ENCODE peak calls at places on chromosomes 7 and 10, in six cellular contexts. One of them, this sample, is unnamed.

GRCh38 chr10:26217396-26218105 is 977 bp downstream of the GAD2 start:
- DNase-seq in left cardiac atrium: no peak
- DNase-seq in iris pigment epithelial cell: no peak
- DNase-seq in cardiac muscle cell: no peak
- DNase-seq in stomach: no peak
- DNase-seq in posterior cingulate gyrus: no peak
- DNase-seq in this sample: no peak

GRCh38 chr7:149772821-149773425 is 465 bp downstream of the ZNF467 start:
- DNase-seq in left cardiac atrium: no peak
- DNase-seq in iris pigment epithelial cell: no peak
- DNase-seq in cardiac muscle cell: no peak
- DNase-seq in stomach: peak; percentile 44
- DNase-seq in posterior cingulate gyrus: no peak
- DNase-seq in this sample: peak; percentile 69

GRCh38 chr10:72235544-72236279 is 19.6 kb upstream of the ASCC1 start:
- DNase-seq in left cardiac atrium: no peak
- DNase-seq in iris pigment epithelial cell: no peak
- DNase-seq in cardiac muscle cell: no peak
- DNase-seq in stomach: no peak
- DNase-seq in posterior cingulate gyrus: no peak
- DNase-seq in this sample: no peak

GRCh38 chr10:24249829-24250415 is 41.0 kb downstream of the KIAA1217 start:
- DNase-seq in left cardiac atrium: no peak
- DNase-seq in iris pigment epithelial cell: peak; percentile 92
- DNase-seq in cardiac muscle cell: peak; percentile 81
- DNase-seq in stomach: no peak
- DNase-seq in posterior cingulate gyrus: no peak
- DNase-seq in this sample: no peak

GRCh38 chr7:96548664-96549063 is 161.0 kb downstream of the SEM1 start:
- DNase-seq in left cardiac atrium: no peak
- DNase-seq in iris pigment epithelial cell: no peak
- DNase-seq in cardiac muscle cell: no peak
- DNase-seq in stomach: no peak
- DNase-seq in posterior cingulate gyrus: no peak
- DNase-seq in this sample: peak; percentile 94

GRCh38 chr10:98920807-98921206 is 314.8 kb downstream of the HPSE2 start:
- DNase-seq in left cardiac atrium: no peak
- DNase-seq in iris pigment epithelial cell: no peak
- DNase-seq in cardiac muscle cell: peak; percentile 27
- DNase-seq in stomach: no peak
- DNase-seq in posterior cingulate gyrus: no peak
- DNase-seq in this sample: no peak

GRCh38 chr7:42170724-42171123 is 66.3 kb downstream of the GLI3 start:
- DNase-seq in left cardiac atrium: no peak
- DNase-seq in iris pigment epithelial cell: peak; percentile 53
- DNase-seq in cardiac muscle cell: no peak
- DNase-seq in stomach: no peak
- DNase-seq in posterior cingulate gyrus: no peak
- DNase-seq in this sample: no peak

GRCh38 chr10:91758303-91759146 is 39.7 kb upstream of the TNKS2 start:
- DNase-seq in left cardiac atrium: no peak
- DNase-seq in iris pigment epithelial cell: peak; percentile 72
- DNase-seq in cardiac muscle cell: peak; percentile 79
- DNase-seq in stomach: no peak
- DNase-seq in posterior cingulate gyrus: no peak
- DNase-seq in this sample: peak; percentile 88

GRCh38 chr10:104330168-104331117 is 7.8 kb downstream of the ITPRIP start:
- DNase-seq in left cardiac atrium: peak; percentile 68
- DNase-seq in iris pigment epithelial cell: peak; percentile 96
- DNase-seq in cardiac muscle cell: peak; percentile 89
- DNase-seq in stomach: no peak
- DNase-seq in posterior cingulate gyrus: peak; percentile 5
- DNase-seq in this sample: no peak

GRCh38 chr7:145732521-145732920 is 384.1 kb upstream of the CNTNAP2 start:
- DNase-seq in left cardiac atrium: no peak
- DNase-seq in iris pigment epithelial cell: no peak
- DNase-seq in cardiac muscle cell: no peak
- DNase-seq in stomach: no peak
- DNase-seq in posterior cingulate gyrus: no peak
- DNase-seq in this sample: no peak

GRCh38 chr10:1149793-1150637 is 93.8 kb downstream of the WDR37 start:
- DNase-seq in left cardiac atrium: peak; percentile 53
- DNase-seq in iris pigment epithelial cell: no peak
- DNase-seq in cardiac muscle cell: peak; percentile 77
- DNase-seq in stomach: peak; percentile 36
- DNase-seq in posterior cingulate gyrus: no peak
- DNase-seq in this sample: no peak

GRCh38 chr7:27143022-27143949 is at the start of gene HOXA5:
- DNase-seq in left cardiac atrium: no peak
- DNase-seq in iris pigment epithelial cell: no peak
- DNase-seq in cardiac muscle cell: peak; percentile 40
- DNase-seq in stomach: peak; percentile 45
- DNase-seq in posterior cingulate gyrus: no peak
- DNase-seq in this sample: peak; percentile 96

GRCh38 chr10:5297996-5298395 is 66.8 kb upstream of the UCN3 start:
- DNase-seq in left cardiac atrium: no peak
- DNase-seq in iris pigment epithelial cell: no peak
- DNase-seq in cardiac muscle cell: no peak
- DNase-seq in stomach: no peak
- DNase-seq in posterior cingulate gyrus: no peak
- DNase-seq in this sample: no peak

GRCh38 chr10:47370878-47371277 is 13.2 kb downstream of the ZNF488 start:
- DNase-seq in left cardiac atrium: no peak
- DNase-seq in iris pigment epithelial cell: no peak
- DNase-seq in cardiac muscle cell: no peak
- DNase-seq in stomach: peak; percentile 10
- DNase-seq in posterior cingulate gyrus: no peak
- DNase-seq in this sample: no peak

GRCh38 chr7:141208539-141208938 is 134.7 kb downstream of the TMEM178B start:
- DNase-seq in left cardiac atrium: no peak
- DNase-seq in iris pigment epithelial cell: no peak
- DNase-seq in cardiac muscle cell: no peak
- DNase-seq in stomach: no peak
- DNase-seq in posterior cingulate gyrus: no peak
- DNase-seq in this sample: peak; percentile 49

GRCh38 chr7:16817536-16817935 is 12.7 kb upstream of the AGR2 start:
- DNase-seq in left cardiac atrium: no peak
- DNase-seq in iris pigment epithelial cell: peak; percentile 86
- DNase-seq in cardiac muscle cell: peak; percentile 15
- DNase-seq in stomach: no peak
- DNase-seq in posterior cingulate gyrus: no peak
- DNase-seq in this sample: peak; percentile 89

GRCh38 chr10:35467186-35467585 is 130.9 kb downstream of the CCNY start:
- DNase-seq in left cardiac atrium: no peak
- DNase-seq in iris pigment epithelial cell: no peak
- DNase-seq in cardiac muscle cell: no peak
- DNase-seq in stomach: no peak
- DNase-seq in posterior cingulate gyrus: no peak
- DNase-seq in this sample: no peak

GRCh38 chr7:96998765-96999164 is 6.6 kb upstream of the DLX6 start:
- DNase-seq in left cardiac atrium: no peak
- DNase-seq in iris pigment epithelial cell: no peak
- DNase-seq in cardiac muscle cell: no peak
- DNase-seq in stomach: no peak
- DNase-seq in posterior cingulate gyrus: no peak
- DNase-seq in this sample: no peak

GRCh38 chr7:13421779-13422178 is 567.7 kb downstream of the ETV1 start:
- DNase-seq in left cardiac atrium: no peak
- DNase-seq in iris pigment epithelial cell: no peak
- DNase-seq in cardiac muscle cell: no peak
- DNase-seq in stomach: no peak
- DNase-seq in posterior cingulate gyrus: no peak
- DNase-seq in this sample: no peak

GRCh38 chr7:96669812-96670211 is 39.8 kb downstream of the SEM1 start:
- DNase-seq in left cardiac atrium: no peak
- DNase-seq in iris pigment epithelial cell: no peak
- DNase-seq in cardiac muscle cell: no peak
- DNase-seq in stomach: no peak
- DNase-seq in posterior cingulate gyrus: no peak
- DNase-seq in this sample: no peak

GRCh38 chr10:86110156-86110786 is 256.3 kb downstream of the GRID1 start:
- DNase-seq in left cardiac atrium: no peak
- DNase-seq in iris pigment epithelial cell: no peak
- DNase-seq in cardiac muscle cell: no peak
- DNase-seq in stomach: no peak
- DNase-seq in posterior cingulate gyrus: no peak
- DNase-seq in this sample: no peak

GRCh38 chr10:58998924-58999713 is 177.3 kb upstream of the PHYHIPL start:
- DNase-seq in left cardiac atrium: peak; percentile 56
- DNase-seq in iris pigment epithelial cell: no peak
- DNase-seq in cardiac muscle cell: peak; percentile 46
- DNase-seq in stomach: peak; percentile 40
- DNase-seq in posterior cingulate gyrus: peak; percentile 78
- DNase-seq in this sample: no peak

GRCh38 chr7:20331231-20331880 is 656 bp downstream of the ITGB8 start:
- DNase-seq in left cardiac atrium: peak; percentile 38
- DNase-seq in iris pigment epithelial cell: peak; percentile 37
- DNase-seq in cardiac muscle cell: peak; percentile 53
- DNase-seq in stomach: peak; percentile 53
- DNase-seq in posterior cingulate gyrus: peak; percentile 71
- DNase-seq in this sample: peak; percentile 91

GRCh38 chr7:74017122-74017521 is 10.9 kb upstream of the ELN start:
- DNase-seq in left cardiac atrium: no peak
- DNase-seq in iris pigment epithelial cell: no peak
- DNase-seq in cardiac muscle cell: no peak
- DNase-seq in stomach: no peak
- DNase-seq in posterior cingulate gyrus: no peak
- DNase-seq in this sample: no peak

GRCh38 chr7:138907849-138908248 is 73.3 kb downstream of the KIAA1549 start:
- DNase-seq in left cardiac atrium: no peak
- DNase-seq in iris pigment epithelial cell: no peak
- DNase-seq in cardiac muscle cell: no peak
- DNase-seq in stomach: no peak
- DNase-seq in posterior cingulate gyrus: no peak
- DNase-seq in this sample: no peak